ENCODE peak calls at places on chromosomes 16 and 17, in ten cellular contexts. H is left kidney; Y is effector memory CD8-positive, alpha-beta T cell; Q is central memory CD4-positive, alpha-beta T cell; S is NCI-H460; K is mucosa of descending colon; N is stimulated activated naive B cell treated with anti-CD40 and anti-IgM and Interleukin-4, amounts not matched to agents 10 μg/mL and 1 μg/mL and 100 μg/mL, for 72 hours; I is iPS-NIHi11; J is thoracic aorta; L is hippocampal formation. D is an unnamed sample.

GRCh38 chr17:35245196-35245486 is 2.3 kb downstream of the SLFN5 start:
- DNase-seq in H (no peak), Y (no peak), Q (no peak), S (peak), K (no peak), N (no peak), I (no peak), J (no peak), L (peak), D (no peak)

GRCh38 chr16:86531193-86531550 is 20.8 kb downstream of the FOXF1 start:
- DNase-seq in H (no peak), Y (no peak), Q (no peak), S (no peak), K (peak), N (no peak), I (no peak), J (no peak), L (peak), D (no peak)

GRCh38 chr16:80323808-80324195 is 217.0 kb upstream of the DYNLRB2 start:
- DNase-seq in H (no peak), Y (no peak), Q (no peak), S (no peak), K (no peak), N (no peak), I (peak), J (no peak), L (no peak), D (no peak)

GRCh38 chr16:51155901-51156810 is 5.1 kb upstream of the SALL1 start:
- DNase-seq in H (peak), Y (no peak), Q (no peak), S (no peak), K (no peak), N (no peak), I (peak), J (no peak), L (no peak), D (no peak)

GRCh38 chr16:19711643-19712042 is 6.4 kb downstream of the KNOP1 start:
- DNase-seq in H (no peak), Y (no peak), Q (no peak), S (no peak), K (no peak), N (no peak), I (no peak), J (no peak), L (no peak), D (no peak)

GRCh38 chr16:79380990-79381389 is 219.5 kb downstream of the MAF start:
- DNase-seq in H (peak), Y (no peak), Q (peak), S (no peak), K (no peak), N (no peak), I (no peak), J (no peak), L (no peak), D (no peak)

GRCh38 chr16:55711959-55712876 is 56.4 kb downstream of the SLC6A2 start:
- DNase-seq in H (peak), Y (peak), Q (peak), S (peak), K (peak), N (peak), I (peak), J (no peak), L (peak), D (peak)

GRCh38 chr17:75518201-75518600 is 1.9 kb downstream of the TSEN54 start:
- DNase-seq in H (no peak), Y (peak), Q (peak), S (no peak), K (no peak), N (peak), I (no peak), J (no peak), L (no peak), D (no peak)

GRCh38 chr16:27999687-28000086 is 63.8 kb downstream of the GSG1L start:
- DNase-seq in H (no peak), Y (no peak), Q (no peak), S (no peak), K (no peak), N (no peak), I (no peak), J (no peak), L (no peak), D (no peak)

GRCh38 chr17:17922198-17922901 is 49.9 kb downstream of the TOM1L2 start:
- DNase-seq in H (peak), Y (no peak), Q (no peak), S (no peak), K (no peak), N (no peak), I (no peak), J (no peak), L (no peak), D (peak)

D was measured in DMS79 treated with DMSO at 0.1 percent for 48 hours.